ENCODE peak calls at places on chromosomes 3 and 15, in eight cellular contexts. Z, A, W, K, B, G, E and D are unnamed samples.
A peak's percentile ranks its signal among the peaks of the same experiment; 100 is the strongest.

GRCh38 chr3:5205165-5205941 is 17.8 kb downstream of the EDEM1 start:
- DNase-seq in Z (no peak), A (no peak), W (no peak), K (no peak), B (peak; percentile 90), G (no peak), E (no peak), D (no peak)

GRCh38 chr15:81330351-81331085 is 6.6 kb upstream of the STARD5 start:
- DNase-seq in Z (no peak), A (no peak), W (no peak), K (no peak), B (no peak), G (no peak), E (no peak), D (no peak)

GRCh38 chr3:160720123-160720746 is 35.8 kb upstream of the PPM1L start:
- DNase-seq in Z (peak; percentile 34), A (no peak), W (no peak), K (no peak), B (no peak), G (no peak), E (no peak), D (no peak)

GRCh38 chr3:188270423-188270972 is 116.5 kb downstream of the LPP start:
- DNase-seq in Z (no peak), A (no peak), W (no peak), K (no peak), B (peak; percentile 97), G (no peak), E (peak; percentile 77), D (no peak)

GRCh38 chr15:96331942-96332853 is 1.7 kb downstream of the NR2F2 start:
- DNase-seq in Z (peak; percentile 75), A (no peak), W (peak; percentile 79), K (no peak), B (peak; percentile 35), G (peak; percentile 71), E (peak; percentile 24), D (peak; percentile 80)

GRCh38 chr3:126484662-126485061 is 9.0 kb upstream of the ZXDC start:
- DNase-seq in Z (no peak), A (no peak), W (peak; percentile 24), K (no peak), B (no peak), G (peak; percentile 4), E (no peak), D (peak; percentile 42)

GRCh38 chr3:131591394-131591990 is 88.7 kb upstream of the MRPL3 start:
- DNase-seq in Z (no peak), A (no peak), W (no peak), K (no peak), B (peak; percentile 50), G (no peak), E (no peak), D (no peak)

GRCh38 chr3:54756330-54756731 is 171.5 kb downstream of the LRTM1 start:
- DNase-seq in Z (no peak), A (no peak), W (no peak), K (no peak), B (peak; percentile 97), G (no peak), E (no peak), D (no peak)

GRCh38 chr3:14391033-14391432 is 11.4 kb upstream of the SLC6A6 start:
- DNase-seq in Z (peak; percentile 37), A (no peak), W (no peak), K (no peak), B (peak; percentile 71), G (no peak), E (peak; percentile 69), D (peak; percentile 75)

GRCh38 chr3:44478606-44479094 is 1.2 kb upstream of the ZNF445 start:
- DNase-seq in Z (no peak), A (no peak), W (no peak), K (no peak), B (no peak), G (no peak), E (no peak), D (no peak)

GRCh38 chr3:30604566-30604965 is 1.8 kb upstream of the TGFBR2 start:
- DNase-seq in Z (no peak), A (no peak), W (no peak), K (no peak), B (no peak), G (no peak), E (no peak), D (no peak)

GRCh38 chr3:115855911-115856310 is 232.6 kb downstream of the GAP43 start:
- DNase-seq in Z (no peak), A (no peak), W (no peak), K (no peak), B (peak; percentile 32), G (no peak), E (no peak), D (no peak)

GRCh38 chr3:11910971-11911531 is 64.4 kb upstream of the TAMM41 start:
- DNase-seq in Z (peak; percentile 39), A (peak; percentile 57), W (peak; percentile 71), K (no peak), B (no peak), G (no peak), E (no peak), D (peak; percentile 24)

GRCh38 chr3:57164606-57165573 is at the start of gene IL17RD:
- DNase-seq in Z (peak; percentile 88), A (peak; percentile 98), W (peak; percentile 94), K (peak; percentile 63), B (no peak), G (peak; percentile 84), E (peak; percentile 60), D (peak; percentile 73)

DNA sequence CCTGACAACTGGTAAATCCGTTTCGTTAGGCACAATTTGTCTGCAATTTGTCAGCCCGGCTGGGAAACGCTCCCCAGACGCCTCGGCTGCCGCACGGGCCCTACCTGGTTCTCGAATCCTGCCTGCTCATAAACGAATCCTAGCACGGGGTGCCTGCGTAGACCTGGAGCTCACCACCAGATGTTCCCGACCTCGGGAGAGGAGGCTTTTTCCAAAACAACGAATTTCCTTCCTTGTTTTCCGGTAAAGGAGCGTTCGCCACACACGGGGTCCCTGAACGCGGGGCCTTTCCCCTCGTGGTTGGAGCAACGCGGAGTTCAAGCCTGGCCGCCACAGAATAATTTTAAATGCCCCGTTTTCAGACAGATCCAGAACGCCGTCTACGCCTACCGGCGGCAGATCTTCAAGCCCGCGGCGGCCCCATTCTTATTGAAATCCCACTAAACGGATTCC is 1.1 kb downstream of the GATA2 start:
- DNase-seq in Z (no peak), A (no peak), W (no peak), K (no peak), B (no peak), G (no peak), E (no peak), D (no peak)
- H3K4me1 ChIP-seq in Z (peaks cover 75% of the 10 kb centered on the region), A (peaks cover 36% of the 10 kb centered on the region), W (no peaks in the 10 kb centered on the region), K (peaks cover 28% of the 10 kb centered on the region), B (peaks cover 7% of the 10 kb centered on the region), G (no peaks in the 10 kb centered on the region), E (peaks cover 14% of the 10 kb centered on the region), D (peaks cover 2% of the 10 kb centered on the region)

GRCh38 chr3:170585008-170585936 is 603 bp downstream of the SLC7A14 start:
- DNase-seq in Z (no peak), A (peak; percentile 82), W (peak; percentile 72), K (no peak), B (no peak), G (peak; percentile 15), E (no peak), D (no peak)

GRCh38 chr3:170584585-170585007 is 1.3 kb downstream of the SLC7A14 start:
- DNase-seq in Z (peak; percentile 74), A (peak; percentile 42), W (peak; percentile 93), K (peak; percentile 56), B (peak; percentile 39), G (peak; percentile 72), E (peak; percentile 18), D (peak; percentile 68)

GRCh38 chr3:170589113-170589512 is 3.2 kb upstream of the SLC7A14 start:
- DNase-seq in Z (no peak), A (no peak), W (no peak), K (no peak), B (peak; percentile 3), G (no peak), E (no peak), D (no peak)

GRCh38 chr3:170585937-170586310 is at the start of gene SLC7A14:
- DNase-seq in Z (no peak), A (peak; percentile 89), W (no peak), K (no peak), B (no peak), G (no peak), E (no peak), D (no peak)
- H3K4me3 ChIP-seq in Z (no peak within 1 kb of the TSS), A (peak within 1 kb of the TSS; percentile 61), W (no peak within 1 kb of the TSS), K (no peak within 1 kb of the TSS), B (peak within 1 kb of the TSS; percentile 25), G (no peak within 1 kb of the TSS), E (peak within 1 kb of the TSS; percentile 59), D (no peak within 1 kb of the TSS)

GRCh38 chr15:51121118-51121517 is 26.4 kb upstream of the TNFAIP8L3 start:
- DNase-seq in Z (no peak), A (no peak), W (peak; percentile 86), K (peak; percentile 33), B (peak; percentile 99), G (no peak), E (no peak), D (no peak)
- H3K4me1 ChIP-seq in Z (no peaks in the 10 kb centered on the region), A (no peaks in the 10 kb centered on the region), W (peaks cover 7% of the 10 kb centered on the region), K (no peaks in the 10 kb centered on the region), B (peaks cover 19% of the 10 kb centered on the region), G (no peaks in the 10 kb centered on the region), E (no peaks in the 10 kb centered on the region), D (no peaks in the 10 kb centered on the region)

GRCh38 chr3:156816794-156817741 is 9.1 kb upstream of the LEKR1 start:
- DNase-seq in Z (peak; percentile 93), A (peak; percentile 94), W (peak; percentile 94), K (peak; percentile 86), B (peak; percentile 77), G (peak; percentile 91), E (peak; percentile 59), D (peak; percentile 94)

GRCh38 chr3:156818890-156819289 is 7.3 kb upstream of the LEKR1 start:
- DNase-seq in Z (no peak), A (no peak), W (no peak), K (no peak), B (peak; percentile 91), G (no peak), E (no peak), D (no peak)

GRCh38 chr3:156819842-156820686 is 6.1 kb upstream of the LEKR1 start:
- DNase-seq in Z (no peak), A (no peak), W (no peak), K (no peak), B (peak; percentile 63), G (peak; percentile 51), E (no peak), D (peak; percentile 21)

GRCh38 chr3:156816091-156816793 is 9.9 kb upstream of the LEKR1 start:
- DNase-seq in Z (peak; percentile 61), A (no peak), W (peak; percentile 81), K (peak; percentile 32), B (peak; percentile 65), G (peak; percentile 52), E (no peak), D (peak; percentile 58)

DNA sequence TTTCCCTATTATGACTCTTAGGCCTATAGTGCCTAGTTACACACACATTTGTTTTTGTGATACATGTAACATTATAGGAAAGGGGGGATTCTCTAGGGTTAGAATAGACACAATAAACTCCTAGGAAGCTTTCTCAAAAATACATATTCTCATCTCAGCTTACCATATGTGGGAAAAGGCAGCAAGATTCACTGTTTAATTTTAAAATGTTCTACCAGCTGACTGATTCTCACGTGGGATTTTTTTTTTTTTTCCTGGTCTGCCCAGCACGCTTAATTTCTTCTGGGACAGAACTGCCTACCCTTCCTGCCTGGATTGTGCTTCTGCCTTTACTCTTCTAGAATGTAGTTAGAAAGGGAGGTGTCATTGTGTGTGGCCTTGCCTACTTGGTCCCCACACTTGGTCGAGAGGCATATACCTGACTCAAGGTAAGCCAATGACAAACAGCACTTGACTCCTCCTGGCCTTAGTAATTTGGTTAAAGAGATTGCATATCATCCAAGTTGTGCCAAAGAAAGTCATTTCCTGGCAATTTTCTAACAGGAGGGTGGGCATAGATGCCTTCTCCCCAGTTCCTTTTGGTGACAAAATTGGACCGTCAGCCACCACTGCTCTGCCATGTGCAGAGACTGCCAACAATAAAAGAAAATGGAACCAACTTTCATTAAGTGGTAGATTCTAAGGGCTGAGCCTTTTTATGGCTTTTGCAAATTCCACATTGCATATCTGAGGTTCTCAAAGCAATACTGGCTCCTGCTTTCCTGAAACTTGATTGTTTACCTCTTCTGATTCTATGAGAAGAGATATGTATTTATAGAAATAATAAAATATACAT is 8.0 kb upstream of the LEKR1 start:
- DNase-seq in Z (no peak), A (no peak), W (no peak), K (no peak), B (no peak), G (no peak), E (no peak), D (no peak)
- H3K4me3 ChIP-seq in Z (no peak overlapping the region), A (no peak overlapping the region), W (no peak overlapping the region), K (no peak overlapping the region), B (no peak overlapping the region), G (peak overlapping the region; percentile 75), E (peak overlapping the region; percentile 72), D (no peak overlapping the region)